ENCODE peak calls at places on chromosomes 7 and 10, in four cellular contexts. O, M, Q and V are unnamed samples. For H3K27me3, the result is how much of the 10 kb centered on the place peaks cover.

GRCh38 chr10:79020605-79021004 is 48.2 kb upstream of the ZMIZ1 start:
- DNase-seq in O (no peak), M (no peak), Q (no peak), V (no peak)

GRCh38 chr7:124480074-124480820 is 285.3 kb downstream of the GPR37 start:
- DNase-seq in O (no peak), M (no peak), Q (no peak), V (no peak)

GRCh38 chr10:71206911-71207310 is 5.5 kb upstream of the UNC5B start:
- DNase-seq in O (no peak), M (no peak), Q (no peak), V (no peak)

GRCh38 chr7:84624527-84624926 is 429.9 kb upstream of the SEMA3A start:
- DNase-seq in O (no peak), M (no peak), Q (no peak), V (no peak)

GRCh38 chr10:23280420-23281043 is 64.1 kb downstream of the C10orf67 start:
- DNase-seq in O (no peak), M (no peak), Q (peak), V (no peak)

GRCh38 chr10:42988517-42989395 is 88.1 kb upstream of the RET start:
- DNase-seq in O (peak), M (no peak), Q (peak), V (peak)

GRCh38 chr7:102451371-102452054 is 13.2 kb downstream of the ALKBH4 start:
- DNase-seq in O (no peak), M (no peak), Q (peak), V (no peak)

GRCh38 chr10:68154211-68154497 is 44.9 kb downstream of the MYPN start:
- DNase-seq in O (peak), M (no peak), Q (no peak), V (no peak)

GRCh38 chr7:79240413-79240812 is 213.1 kb downstream of the MAGI2 start:
- DNase-seq in O (no peak), M (no peak), Q (no peak), V (no peak)

GRCh38 chr10:43201545-43202131 is 63.4 kb downstream of the CSGALNACT2 start:
- DNase-seq in O (no peak), M (no peak), Q (peak), V (peak)

GRCh38 chr10:20871970-20872369 is 25.1 kb downstream of the NEBL start:
- DNase-seq in O (no peak), M (no peak), Q (no peak), V (no peak)

GRCh38 chr7:18087687-18088078 is 60.0 kb upstream of the PRPS1L1 start:
- DNase-seq in O (no peak), M (no peak), Q (peak), V (no peak)

GRCh38 chr7:22895491-22895890 is 72.8 kb upstream of the TOMM7 start:
- DNase-seq in O (no peak), M (no peak), Q (no peak), V (no peak)

GRCh38 chr7:100173806-100174495 is 3.2 kb downstream of the GPC2 start:
- DNase-seq in O (no peak), M (no peak), Q (peak), V (no peak)

GRCh38 chr10:69657417-69657816 is 27.4 kb downstream of the FAM241B start:
- DNase-seq in O (no peak), M (no peak), Q (no peak), V (no peak)

GRCh38 chr7:130242198-130243014 is 24.3 kb upstream of the CPA2 start:
- DNase-seq in O (peak), M (peak), Q (peak), V (no peak)

GRCh38 chr7:105199372-105199771 is 185.4 kb downstream of the KMT2E start:
- DNase-seq in O (no peak), M (no peak), Q (no peak), V (no peak)

GRCh38 chr7:23117841-23118240 is 12.3 kb downstream of the KLHL7 start:
- DNase-seq in O (no peak), M (no peak), Q (no peak), V (no peak)

GRCh38 chr7:36881206-36881605 is 156.9 kb upstream of the AOAH start:
- DNase-seq in O (peak), M (no peak), Q (no peak), V (no peak)

GRCh38 chr7:116526897-116527296 is 2.1 kb downstream of the CAV1 start:
- DNase-seq in O (no peak), M (no peak), Q (no peak), V (no peak)

GRCh38 chr7:130154501-130155317 is 50.5 kb downstream of the TMEM209 start:
- DNase-seq in O (no peak), M (no peak), Q (peak), V (no peak)

GRCh38 chr7:132485600-132486594 is 90.4 kb downstream of the PLXNA4 start:
- DNase-seq in O (peak), M (peak), Q (peak), V (peak)

GRCh38 chr7:140605337-140605736 is 35.3 kb downstream of the DENND2A start:
- DNase-seq in O (no peak), M (no peak), Q (peak), V (no peak)

GRCh38 chr7:69336976-69337375 is 261.3 kb upstream of the AUTS2 start:
- DNase-seq in O (no peak), M (no peak), Q (no peak), V (no peak)

GRCh38 chr7:115965241-115965640 is 65.3 kb downstream of the TFEC start:
- DNase-seq in O (no peak), M (no peak), Q (no peak), V (no peak)

GRCh38 chr7:146146866-146147265 is 30.3 kb downstream of the CNTNAP2 start:
- DNase-seq in O (peak), M (no peak), Q (no peak), V (no peak)

GRCh38 chr10:126169899-126170298 is 218.4 kb downstream of the ADAM12 start:
- DNase-seq in O (no peak), M (no peak), Q (no peak), V (no peak)

GRCh38 chr7:74272305-74273038 is 16.7 kb upstream of the CLIP2 start:
- DNase-seq in O (peak), M (no peak), Q (peak), V (peak)

GRCh38 chr10:2119316-2119715 is 382.0 kb upstream of the ADARB2 start:
- DNase-seq in O (no peak), M (no peak), Q (no peak), V (no peak)

GRCh38 chr10:45660876-45661411 is 11.6 kb downstream of the ZFAND4 start:
- DNase-seq in O (peak), M (no peak), Q (no peak), V (no peak)

GRCh38 chr10:21964983-21965665 is 38.4 kb downstream of the DNAJC1 start:
- DNase-seq in O (no peak), M (no peak), Q (no peak), V (no peak)

DNA sequence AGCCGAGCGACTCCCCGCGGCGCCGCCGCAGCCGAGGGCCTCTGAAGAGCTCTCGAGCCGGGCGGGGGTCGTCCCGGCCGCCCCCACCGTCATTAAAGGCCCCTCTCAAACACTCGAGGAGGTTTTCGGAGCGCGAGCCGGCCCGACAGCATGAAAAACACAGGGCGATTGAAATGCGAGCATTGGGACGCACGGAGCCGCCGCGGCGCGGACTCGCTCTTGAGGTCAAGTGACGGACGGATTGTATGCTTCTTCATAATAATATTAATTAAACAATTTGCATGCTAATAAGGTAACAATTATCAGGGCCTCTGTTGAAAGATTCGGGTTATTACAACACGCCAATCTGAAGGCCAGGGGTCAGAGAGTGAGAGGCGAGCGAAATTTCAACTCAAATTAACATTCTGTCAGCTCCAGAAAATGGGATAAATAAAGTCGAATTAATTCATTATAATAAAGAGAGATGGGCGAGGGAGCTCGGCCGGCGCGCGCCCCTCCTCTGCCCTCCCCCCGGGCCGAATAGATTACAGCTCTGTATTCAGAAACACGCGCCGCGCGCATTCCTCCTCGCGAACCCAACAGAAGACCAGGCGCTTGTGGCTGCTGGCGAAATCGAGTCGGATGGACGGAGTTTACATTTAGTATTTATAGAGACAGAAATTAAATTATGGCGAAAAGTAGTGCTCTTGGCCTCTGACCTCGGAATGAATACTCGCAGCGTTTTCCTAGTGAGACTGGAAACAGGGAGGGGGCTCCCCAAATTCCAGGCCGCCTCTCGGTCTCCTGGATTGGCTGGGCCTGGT is 2.1 kb upstream of the UNCX start:
- DNase-seq in O (no peak), M (no peak), Q (peak), V (no peak)
- H3K27me3 ChIP-seq in O (half or more), M (under half), Q (half or more), V (half or more)

GRCh38 chr7:25722856-25723255 is 429.1 kb upstream of the NFE2L3 start:
- DNase-seq in O (no peak), M (no peak), Q (no peak), V (no peak)
- H3K27me3 ChIP-seq in O (under half), M (under half), Q (under half), V (under half)

GRCh38 chr10:102139281-102140110 is 6.7 kb downstream of the PPRC1 start:
- DNase-seq in O (no peak), M (no peak), Q (no peak), V (no peak)

GRCh38 chr10:102135956-102136526 is 3.2 kb downstream of the PPRC1 start:
- DNase-seq in O (no peak), M (no peak), Q (no peak), V (no peak)

GRCh38 chr10:102140218-102140617 is 7.4 kb downstream of the PPRC1 start:
- DNase-seq in O (no peak), M (no peak), Q (peak), V (no peak)

GRCh38 chr10:102141583-102142107 is 8.8 kb downstream of the PPRC1 start:
- DNase-seq in O (no peak), M (no peak), Q (peak), V (no peak)

DNA sequence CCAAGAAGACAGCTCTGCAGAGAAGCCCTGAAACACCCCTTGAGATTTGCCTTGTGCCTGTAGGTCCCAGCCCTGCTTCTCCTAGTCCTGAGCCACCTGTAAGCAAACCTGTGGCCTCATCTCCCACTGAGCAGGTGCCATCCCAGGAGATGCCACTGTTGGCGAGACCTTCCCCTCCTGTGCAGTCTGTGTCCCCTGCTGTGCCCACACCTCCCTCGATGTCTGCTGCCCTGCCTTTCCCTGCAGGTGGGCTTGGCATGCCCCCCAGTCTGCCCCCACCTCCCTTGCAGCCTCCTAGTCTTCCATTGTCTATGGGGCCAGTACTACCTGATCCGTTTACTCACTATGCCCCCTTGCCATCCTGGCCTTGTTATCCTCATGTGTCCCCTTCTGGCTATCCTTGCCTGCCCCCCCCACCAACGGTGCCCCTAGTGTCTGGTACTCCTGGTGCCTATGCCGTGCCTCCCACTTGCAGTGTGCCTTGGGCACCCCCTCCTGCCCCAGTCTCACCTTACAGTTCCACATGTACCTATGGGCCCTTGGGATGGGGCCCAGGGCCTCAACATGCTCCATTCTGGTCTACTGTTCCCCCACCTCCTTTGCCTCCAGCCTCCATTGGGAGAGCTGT is 8.2 kb downstream of the PPRC1 start:
- DNase-seq in O (no peak), M (no peak), Q (peak), V (no peak)
- H3K27me3 ChIP-seq in O (under half), M (under half), Q (under half), V (under half)

GRCh38 chr7:1666779-1667565 is 3.1 kb upstream of the ELFN1 start:
- DNase-seq in O (no peak), M (no peak), Q (peak), V (peak)
- H3K27me3 ChIP-seq in O (under half), M (under half), Q (half or more), V (half or more)

GRCh38 chr10:34964166-34964800 is 125.9 kb downstream of the CUL2 start:
- DNase-seq in O (no peak), M (no peak), Q (no peak), V (no peak)
- H3K27me3 ChIP-seq in O (under half), M (under half), Q (under half), V (under half)

GRCh38 chr7:27128034-27128433 is 2.5 kb downstream of the HOXA4 start:
- DNase-seq in O (no peak), M (no peak), Q (no peak), V (no peak)
- H3K27me3 ChIP-seq in O (half or more), M (under half), Q (half or more), V (under half)

GRCh38 chr7:47183896-47184629 is 397.8 kb downstream of the TNS3 start:
- DNase-seq in O (no peak), M (no peak), Q (no peak), V (no peak)

GRCh38 chr7:47185193-47185592 is 396.7 kb downstream of the TNS3 start:
- DNase-seq in O (no peak), M (no peak), Q (no peak), V (no peak)

GRCh38 chr7:47180268-47180826 is 401.6 kb downstream of the TNS3 start:
- DNase-seq in O (peak), M (no peak), Q (peak), V (no peak)

GRCh38 chr7:47185839-47186238 is 396.1 kb downstream of the TNS3 start:
- DNase-seq in O (no peak), M (no peak), Q (no peak), V (no peak)

DNA sequence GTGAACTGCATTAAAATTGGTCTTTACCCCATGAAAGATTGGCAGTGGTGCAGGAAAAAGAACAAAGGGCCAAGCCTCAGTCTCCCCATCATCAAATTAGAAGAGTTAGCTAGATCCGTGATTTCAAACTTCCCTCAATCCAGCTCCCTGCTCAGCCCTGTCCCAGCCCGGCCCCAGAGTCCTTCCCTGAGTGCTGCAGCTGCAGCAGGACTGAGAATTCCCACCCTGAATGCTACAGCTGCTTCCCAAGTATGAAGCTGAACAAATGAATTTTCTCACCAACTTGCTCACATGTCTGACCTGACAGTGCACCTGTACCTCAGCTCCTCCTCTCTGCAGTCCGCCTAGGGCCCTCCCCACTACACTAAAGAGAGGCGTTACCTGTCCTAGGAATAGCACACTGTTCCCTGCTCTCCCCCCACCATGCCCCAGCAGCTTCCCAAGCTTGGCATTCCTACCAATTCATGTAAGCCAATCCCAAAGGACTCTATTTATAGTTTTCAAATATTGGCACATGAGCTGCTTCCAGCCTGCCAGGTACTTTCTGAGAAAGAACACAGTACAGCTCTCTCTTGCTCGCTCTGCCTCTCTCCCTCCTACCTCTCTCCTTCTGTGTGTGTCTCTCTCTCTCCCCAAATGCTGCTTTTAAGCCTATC is 400.2 kb downstream of the TNS3 start:
- DNase-seq in O (no peak), M (no peak), Q (no peak), V (no peak)
- H3K27me3 ChIP-seq in O (under half), M (under half), Q (under half), V (under half)